ENCODE peak calls at places on chromosomes 16 and 17, in six cellular contexts. U, E, H, M, W and T are unnamed samples. For H3K4me1, the result is how much of the 10 kb centered on the place peaks cover.

GRCh38 chr17:56176101-56176500 is 22.8 kb downstream of the ANKFN1 start:
- ATAC-seq in H (no peak), W (no peak), E (no peak), U (no peak), M (no peak), T (no peak)

GRCh38 chr16:12341423-12341822 is 364.9 kb downstream of the SNX29 start:
- ATAC-seq in M (no peak), H (peak), E (peak), U (peak), W (no peak), T (no peak)

GRCh38 chr17:38440614-38441397 is 12.5 kb downstream of the ARHGAP23 start:
- ATAC-seq in M (no peak), E (no peak), H (no peak), W (no peak), U (no peak), T (peak)

GRCh38 chr17:75806822-75807500 is 22.4 kb downstream of the UNK start:
- ATAC-seq in U (peak), E (peak), W (no peak), M (no peak), H (no peak), T (no peak)

GRCh38 chr17:33486135-33486886 is 193.2 kb upstream of the ASIC2 start:
- ATAC-seq in E (no peak), U (no peak), W (no peak), H (no peak), M (no peak), T (no peak)

GRCh38 chr16:10729649-10730048 is 14.0 kb upstream of the NUBP1 start:
- ATAC-seq in M (no peak), E (no peak), W (peak), U (peak), H (no peak), T (no peak)

GRCh38 chr16:30184430-30185140 is 1.2 kb downstream of the CORO1A start:
- ATAC-seq in U (no peak), E (peak), M (peak), H (no peak), W (no peak), T (no peak)

GRCh38 chr17:8138366-8138671 is 13.9 kb downstream of the PER1 start:
- ATAC-seq in E (no peak), M (peak), W (no peak), U (peak), H (no peak), T (no peak)

GRCh38 chr17:54678158-54678557 is 222.5 kb upstream of the TOM1L1 start:
- ATAC-seq in H (no peak), U (no peak), W (no peak), E (peak), M (no peak), T (no peak)

GRCh38 chr17:42548070-42548837 is 4.5 kb upstream of the HSD17B1 start:
- ATAC-seq in M (peak), H (no peak), U (peak), W (peak), E (no peak), T (peak)

GRCh38 chr16:87457724-87458423 is 35.0 kb downstream of the ZCCHC14 start:
- ATAC-seq in W (peak), H (no peak), E (no peak), M (peak), U (no peak), T (no peak)

GRCh38 chr17:233473-233941 is 52.1 kb upstream of the DOC2B start:
- ATAC-seq in U (no peak), E (peak), H (peak), M (peak), W (peak), T (no peak)

GRCh38 chr17:53525590-53525989 is 297.1 kb upstream of the KIF2B start:
- ATAC-seq in W (no peak), M (no peak), H (no peak), E (no peak), U (no peak), T (no peak)

GRCh38 chr17:67055811-67056745 is 11.7 kb downstream of the CACNG1 start:
- ATAC-seq in M (no peak), W (no peak), E (peak), H (no peak), U (peak), T (no peak)

GRCh38 chr17:77227461-77228223 is 86.9 kb downstream of the SEC14L1 start:
- ATAC-seq in W (peak), U (peak), E (peak), H (no peak), M (no peak), T (peak)

GRCh38 chr17:66636111-66636510 is 198.8 kb upstream of the CACNG5 start:
- ATAC-seq in E (no peak), W (peak), M (peak), H (no peak), U (no peak), T (no peak)

GRCh38 chr16:88826070-88826840 is 14.5 kb upstream of the APRT start:
- ATAC-seq in E (no peak), M (no peak), H (no peak), W (no peak), U (no peak), T (no peak)

GRCh38 chr16:23821875-23822688 is 13.7 kb upstream of the PRKCB start:
- ATAC-seq in H (peak), M (no peak), W (no peak), E (no peak), U (no peak), T (no peak)

GRCh38 chr16:23821467-23821866 is 14.3 kb upstream of the PRKCB start:
- ATAC-seq in H (peak), U (no peak), W (no peak), M (no peak), E (no peak), T (no peak)

GRCh38 chr16:23824909-23825308 is 10.9 kb upstream of the PRKCB start:
- ATAC-seq in H (no peak), W (no peak), M (no peak), E (no peak), U (no peak), T (no peak)

GRCh38 chr16:23826528-23827244 is 9.1 kb upstream of the PRKCB start:
- ATAC-seq in W (peak), H (peak), U (no peak), E (no peak), M (peak), T (no peak)

GRCh38 chr16:23823475-23824407 is 12.0 kb upstream of the PRKCB start:
- ATAC-seq in W (no peak), H (peak), E (no peak), U (no peak), M (no peak), T (no peak)
- H3K4me1 ChIP-seq in W (under half), H (half or more), E (under half), U (under half), M (under half), T (under half)

GRCh38 chr16:719815-720506 is 985 bp upstream of the ANTKMT start:
- ATAC-seq in U (peak), E (peak), M (peak), W (no peak), H (peak), T (no peak)

GRCh38 chr16:722835-723633 is 2.1 kb downstream of the ANTKMT start:
- ATAC-seq in M (no peak), W (no peak), H (no peak), U (no peak), E (no peak), T (no peak)

GRCh38 chr16:721765-722481 is 977 bp downstream of the ANTKMT start:
- ATAC-seq in U (no peak), W (no peak), E (no peak), M (no peak), H (peak), T (no peak)

GRCh38 chr16:720507-720989 is 398 bp upstream of the ANTKMT start:
- ATAC-seq in U (peak), W (peak), M (peak), E (peak), H (peak), T (peak)

GRCh38 chr16:720990-721764 is at the start of gene ANTKMT:
- ATAC-seq in H (peak), W (peak), M (peak), E (peak), U (peak), T (peak)
- TF ChIP-seq EP300 in H (no peak), W (no peak), M (no peak), E (peak), U (peak), T (no peak)

GRCh38 chr16:2149630-2150417 is 1.4 kb downstream of the RAB26 start:
- ATAC-seq in U (peak), E (peak), W (no peak), M (peak), H (no peak), T (no peak)
- H3K4me3 ChIP-seq in U (peak), E (peak), W (no peak), M (peak), H (peak), T (no peak)

DNA sequence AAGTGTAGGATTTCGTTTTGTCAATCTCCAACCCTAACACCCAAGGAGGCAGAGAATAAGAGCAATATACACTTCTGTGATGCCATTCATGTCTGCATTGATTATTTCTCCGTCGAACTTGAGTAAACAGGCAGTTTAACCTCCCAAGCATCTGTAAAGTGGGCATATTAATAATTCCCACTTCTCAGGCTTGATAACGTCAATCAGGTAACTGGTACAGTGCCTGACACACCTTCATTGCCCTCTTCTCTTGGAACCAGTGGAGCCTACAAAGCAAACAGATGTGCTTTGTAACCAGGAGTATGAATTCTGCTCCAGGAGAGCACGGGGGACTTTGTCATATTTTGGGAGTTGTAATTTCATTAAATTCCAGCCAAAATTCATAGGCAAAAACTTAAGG is 32.5 kb upstream of the PLCG2 start:
- ATAC-seq in U (peak), W (no peak), E (no peak), H (no peak), M (peak), T (no peak)
- H3K4me1 ChIP-seq in U (under half), W (under half), E (under half), H (under half), M (under half), T (under half)

DNA sequence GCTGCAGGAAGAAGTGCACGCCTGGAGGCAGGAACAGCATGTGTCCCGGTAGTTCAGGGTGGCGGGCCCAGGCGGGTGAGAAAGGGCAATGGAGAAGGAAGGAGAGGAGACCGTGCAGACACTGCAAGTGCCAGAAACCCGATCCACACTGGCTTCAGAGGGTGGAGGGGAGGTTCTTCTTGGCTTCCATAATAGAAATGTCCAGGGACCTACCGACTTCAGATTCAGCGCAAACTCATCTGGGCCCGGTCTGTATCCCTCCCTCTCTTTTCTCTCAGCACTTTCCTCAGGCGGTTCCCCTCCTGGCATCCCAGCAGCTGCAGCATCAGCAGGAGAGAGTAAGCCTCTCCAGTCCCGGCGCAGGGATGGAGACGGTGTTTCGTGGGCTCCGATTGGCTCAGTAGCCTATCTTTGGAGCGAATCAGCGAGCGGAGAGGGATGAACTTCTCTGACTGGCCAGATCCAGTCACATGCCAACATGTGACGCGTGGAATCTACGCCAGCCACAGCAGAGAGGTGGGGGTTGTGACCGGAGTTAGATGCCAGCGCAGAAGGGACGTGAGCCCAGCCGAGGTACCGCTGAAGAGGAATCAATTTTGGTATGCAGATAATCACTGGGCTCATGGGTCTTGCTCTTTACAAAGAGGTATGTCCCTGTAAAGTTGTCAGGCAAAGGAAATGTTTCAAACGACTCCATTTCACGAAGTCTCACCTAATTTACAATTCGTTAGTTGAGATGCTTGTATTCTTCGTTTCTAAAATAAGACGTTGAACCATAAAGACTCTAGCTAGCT is 1.9 kb upstream of the PRPSAP2 start:
- ATAC-seq in U (peak), M (peak), E (peak), W (peak), H (peak), T (peak)
- TF ChIP-seq EP300 in U (no peak), M (no peak), E (no peak), W (no peak), H (no peak), T (no peak)

DNA sequence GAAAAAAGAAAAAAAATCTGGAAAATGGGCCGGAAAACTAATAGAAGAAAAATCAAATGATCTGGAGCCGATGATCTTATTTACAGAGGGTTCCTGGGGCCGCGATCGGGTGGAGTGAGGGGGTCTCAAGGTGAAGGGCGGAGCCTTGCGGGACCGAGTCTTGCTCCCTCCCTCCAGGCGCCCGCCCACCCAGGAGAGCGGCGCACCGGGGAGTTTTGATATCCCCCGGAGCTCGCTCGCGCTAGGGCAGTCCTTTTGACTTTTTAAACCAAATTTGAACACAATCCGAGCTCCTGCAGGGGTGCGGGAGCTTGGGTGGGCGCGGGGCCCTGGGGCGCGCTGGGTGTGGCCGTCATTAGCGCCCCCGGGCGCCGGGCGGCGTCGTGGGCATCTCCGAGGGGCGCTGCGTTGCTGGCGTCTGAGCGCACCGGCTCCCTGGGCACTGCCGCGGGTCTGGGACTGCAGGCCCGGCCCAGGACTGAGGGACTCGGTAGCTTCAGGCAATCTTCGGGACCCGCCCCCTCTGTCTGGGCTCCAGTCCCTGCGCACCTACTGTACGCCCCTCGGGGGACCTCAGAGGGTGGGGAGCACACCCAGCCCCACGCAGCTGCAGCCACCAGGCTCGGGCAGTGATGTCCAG is 10.9 kb downstream of the MAF start:
- ATAC-seq in U (no peak), M (no peak), E (no peak), H (no peak), W (peak), T (peak)
- H3K4me3 ChIP-seq in U (no peak), M (no peak), E (no peak), H (no peak), W (peak), T (peak)

DNA sequence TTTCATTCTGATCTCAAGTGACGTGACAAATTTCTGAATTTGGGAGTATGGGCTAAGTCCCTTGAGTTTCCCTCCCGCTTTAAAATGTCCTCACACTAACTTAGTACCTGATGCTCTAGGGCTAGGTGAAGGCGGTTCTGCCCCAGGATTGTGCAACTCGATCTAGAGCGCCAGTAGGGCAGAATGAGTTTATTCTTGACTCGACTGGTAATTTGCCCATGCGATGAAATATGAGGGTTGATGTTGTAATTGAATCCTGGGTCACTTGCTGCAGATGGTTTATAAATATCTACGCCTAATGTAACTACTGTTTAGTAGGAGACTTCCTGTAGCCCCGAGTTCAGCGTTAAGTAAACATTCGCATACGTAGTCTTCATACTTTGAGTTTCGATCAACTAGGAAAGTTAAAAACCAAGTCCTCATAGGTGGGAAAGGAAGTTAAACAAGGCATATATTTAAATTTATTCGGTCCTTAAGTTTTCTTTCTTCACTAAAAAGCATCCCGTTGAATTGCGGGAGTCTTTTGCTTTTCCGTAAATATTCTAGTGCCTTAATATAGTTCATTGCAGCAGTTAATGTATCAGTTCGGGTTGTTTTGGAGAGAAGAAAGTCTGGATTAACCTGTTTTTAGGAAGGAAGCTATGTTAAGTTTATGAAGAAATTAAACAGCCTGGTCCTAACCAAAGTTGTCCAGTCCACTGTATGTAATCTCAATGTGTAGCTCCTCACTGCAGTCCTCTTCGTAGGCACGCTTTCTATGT is 1.6 kb downstream of the CTCF start:
- ATAC-seq in U (no peak), E (peak), H (no peak), M (no peak), W (no peak), T (peak)
- H3K4me1 ChIP-seq in U (under half), E (under half), H (under half), M (under half), W (under half), T (under half)

GRCh38 chr17:29295420-29295819 is 1.5 kb upstream of the NUFIP2 start:
- ATAC-seq in M (no peak), E (no peak), U (no peak), W (no peak), H (no peak), T (no peak)

GRCh38 chr17:29292992-29293889 is 707 bp downstream of the NUFIP2 start:
- ATAC-seq in W (peak), E (peak), H (peak), U (peak), M (peak), T (peak)

GRCh38 chr17:29292071-29292991 is 1.6 kb downstream of the NUFIP2 start:
- ATAC-seq in E (no peak), H (peak), M (peak), U (peak), W (peak), T (peak)

GRCh38 chr17:29294580-29294900 is 592 bp upstream of the NUFIP2 start:
- ATAC-seq in H (no peak), W (no peak), E (no peak), U (no peak), M (no peak), T (no peak)

DNA sequence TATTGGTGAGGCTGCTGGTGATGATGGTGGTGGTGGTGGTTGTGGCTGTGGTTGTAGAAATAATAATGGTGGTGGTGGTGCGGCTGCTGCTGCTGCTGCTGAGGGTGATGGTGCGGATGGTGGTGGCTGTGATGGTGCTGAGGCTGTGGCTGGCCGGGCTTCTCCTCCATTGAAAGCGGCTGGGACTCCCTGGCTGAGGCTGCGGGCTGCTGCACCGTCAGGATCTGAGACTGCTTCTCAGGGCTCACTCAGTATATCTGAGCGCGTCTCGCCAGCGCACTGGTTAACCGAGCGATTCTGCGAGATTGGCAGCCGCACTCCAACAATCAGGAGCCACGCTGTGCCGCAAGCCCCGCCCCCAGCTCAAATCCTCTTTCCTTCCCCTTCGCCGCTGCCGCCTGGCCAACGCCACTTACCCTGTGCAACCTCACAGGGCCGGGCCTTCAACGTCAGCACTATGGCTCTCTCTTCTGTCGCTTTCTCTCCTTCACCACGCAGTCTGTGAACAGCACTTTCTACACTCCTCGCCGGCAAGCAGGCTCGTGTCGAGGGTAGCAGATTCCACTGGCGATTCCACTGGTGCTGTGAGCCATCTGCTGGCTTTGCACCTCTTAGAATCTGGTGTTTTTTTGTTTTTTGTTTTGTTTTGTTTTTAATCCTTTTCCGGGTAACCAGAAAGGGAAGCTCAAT is at the start of gene NUFIP2:
- ATAC-seq in W (peak), M (peak), U (peak), E (peak), H (peak), T (peak)
- TF ChIP-seq EP300 in W (no peak), M (peak), U (no peak), E (no peak), H (peak), T (no peak)

GRCh38 chr16:20851601-20852000 is 45.3 kb downstream of the REXO5 start:
- ATAC-seq in U (peak), M (no peak), H (no peak), E (peak), W (peak), T (peak)
- H3K4me3 ChIP-seq in U (no peak), M (no peak), H (no peak), E (no peak), W (no peak), T (no peak)